ENCODE peak calls at places on chromosomes 6 and 20, in nine cellular contexts. One of them, this sample, is unnamed.

GRCh38 chr6:28401172-28401571 is 1.6 kb upstream of the ZSCAN12 start:
- DNase-seq in activated gamma-delta T cell: no peak
- DNase-seq in right atrium auricular region: no peak
- DNase-seq in HT1080: no peak
- DNase-seq in WTC11: no peak
- DNase-seq in spleen: no peak
- DNase-seq in fibroblast of lung: peak
- DNase-seq in T-helper 17 cell: no peak
- DNase-seq in body of pancreas: no peak
- DNase-seq in this sample: no peak

GRCh38 chr6:147204060-147204785 is at the start of gene STXBP5:
- DNase-seq in fibroblast of lung: peak
- DNase-seq in body of pancreas: peak
- DNase-seq in right atrium auricular region: no peak
- DNase-seq in spleen: peak
- DNase-seq in T-helper 17 cell: peak
- DNase-seq in HT1080: peak
- DNase-seq in WTC11: peak
- DNase-seq in activated gamma-delta T cell: peak
- DNase-seq in this sample: peak

GRCh38 chr20:20207872-20208271 is 155.5 kb downstream of the CFAP61 start:
- DNase-seq in WTC11: no peak
- DNase-seq in HT1080: no peak
- DNase-seq in fibroblast of lung: no peak
- DNase-seq in right atrium auricular region: no peak
- DNase-seq in activated gamma-delta T cell: no peak
- DNase-seq in T-helper 17 cell: no peak
- DNase-seq in spleen: no peak
- DNase-seq in body of pancreas: no peak
- DNase-seq in this sample: no peak

GRCh38 chr6:22053385-22053997 is 243.3 kb downstream of the PRL start:
- DNase-seq in spleen: no peak
- DNase-seq in fibroblast of lung: no peak
- DNase-seq in right atrium auricular region: no peak
- DNase-seq in activated gamma-delta T cell: no peak
- DNase-seq in HT1080: no peak
- DNase-seq in T-helper 17 cell: no peak
- DNase-seq in WTC11: no peak
- DNase-seq in body of pancreas: no peak
- DNase-seq in this sample: no peak

GRCh38 chr20:4869290-4870193 is 131.8 kb downstream of the SLC23A2 start:
- DNase-seq in WTC11: no peak
- DNase-seq in fibroblast of lung: peak
- DNase-seq in activated gamma-delta T cell: no peak
- DNase-seq in right atrium auricular region: no peak
- DNase-seq in spleen: no peak
- DNase-seq in HT1080: no peak
- DNase-seq in T-helper 17 cell: no peak
- DNase-seq in body of pancreas: no peak
- DNase-seq in this sample: no peak

GRCh38 chr20:51318058-51318960 is 224.2 kb downstream of the NFATC2 start:
- DNase-seq in T-helper 17 cell: peak
- DNase-seq in body of pancreas: peak
- DNase-seq in activated gamma-delta T cell: no peak
- DNase-seq in right atrium auricular region: no peak
- DNase-seq in spleen: no peak
- DNase-seq in WTC11: peak
- DNase-seq in fibroblast of lung: no peak
- DNase-seq in HT1080: no peak
- DNase-seq in this sample: no peak

GRCh38 chr6:27091661-27092315 is 155.7 kb upstream of the PRSS16 start:
- DNase-seq in T-helper 17 cell: no peak
- DNase-seq in body of pancreas: no peak
- DNase-seq in fibroblast of lung: peak
- DNase-seq in right atrium auricular region: no peak
- DNase-seq in WTC11: peak
- DNase-seq in HT1080: peak
- DNase-seq in spleen: no peak
- DNase-seq in activated gamma-delta T cell: no peak
- DNase-seq in this sample: peak

GRCh38 chr20:57094171-57094891 is 172.1 kb downstream of the BMP7 start:
- DNase-seq in T-helper 17 cell: no peak
- DNase-seq in fibroblast of lung: no peak
- DNase-seq in activated gamma-delta T cell: no peak
- DNase-seq in WTC11: no peak
- DNase-seq in body of pancreas: no peak
- DNase-seq in HT1080: no peak
- DNase-seq in right atrium auricular region: no peak
- DNase-seq in spleen: peak
- DNase-seq in this sample: no peak

GRCh38 chr6:37077459-37078296 is 72.2 kb downstream of the FGD2 start:
- DNase-seq in spleen: no peak
- DNase-seq in body of pancreas: peak
- DNase-seq in HT1080: no peak
- DNase-seq in right atrium auricular region: peak
- DNase-seq in WTC11: peak
- DNase-seq in activated gamma-delta T cell: no peak
- DNase-seq in fibroblast of lung: peak
- DNase-seq in T-helper 17 cell: no peak
- DNase-seq in this sample: peak

GRCh38 chr6:39453236-39453635 is 130.7 kb upstream of the KCNK16 start:
- DNase-seq in activated gamma-delta T cell: no peak
- DNase-seq in spleen: no peak
- DNase-seq in WTC11: no peak
- DNase-seq in body of pancreas: no peak
- DNase-seq in right atrium auricular region: no peak
- DNase-seq in fibroblast of lung: no peak
- DNase-seq in T-helper 17 cell: no peak
- DNase-seq in HT1080: no peak
- DNase-seq in this sample: no peak

GRCh38 chr6:111804627-111805235 is 68.5 kb downstream of the FYN start:
- DNase-seq in spleen: no peak
- DNase-seq in HT1080: peak
- DNase-seq in body of pancreas: no peak
- DNase-seq in right atrium auricular region: no peak
- DNase-seq in activated gamma-delta T cell: no peak
- DNase-seq in fibroblast of lung: peak
- DNase-seq in WTC11: no peak
- DNase-seq in T-helper 17 cell: peak
- DNase-seq in this sample: peak

GRCh38 chr20:23749746-23750145 is 989 bp downstream of the CST1 start:
- DNase-seq in spleen: no peak
- DNase-seq in right atrium auricular region: no peak
- DNase-seq in WTC11: no peak
- DNase-seq in body of pancreas: no peak
- DNase-seq in HT1080: no peak
- DNase-seq in fibroblast of lung: no peak
- DNase-seq in T-helper 17 cell: no peak
- DNase-seq in activated gamma-delta T cell: no peak
- DNase-seq in this sample: no peak

GRCh38 chr20:61424011-61424627 is 172.1 kb downstream of the CDH4 start:
- DNase-seq in T-helper 17 cell: no peak
- DNase-seq in right atrium auricular region: no peak
- DNase-seq in WTC11: no peak
- DNase-seq in activated gamma-delta T cell: no peak
- DNase-seq in body of pancreas: no peak
- DNase-seq in HT1080: no peak
- DNase-seq in spleen: no peak
- DNase-seq in fibroblast of lung: no peak
- DNase-seq in this sample: no peak

GRCh38 chr6:131894735-131895424 is 56.3 kb downstream of the CCN2 start:
- DNase-seq in HT1080: no peak
- DNase-seq in body of pancreas: no peak
- DNase-seq in T-helper 17 cell: no peak
- DNase-seq in spleen: no peak
- DNase-seq in activated gamma-delta T cell: no peak
- DNase-seq in WTC11: no peak
- DNase-seq in right atrium auricular region: no peak
- DNase-seq in fibroblast of lung: peak
- DNase-seq in this sample: no peak

GRCh38 chr20:9514461-9515210 is at the start of gene LAMP5:
- DNase-seq in activated gamma-delta T cell: no peak
- DNase-seq in right atrium auricular region: no peak
- DNase-seq in HT1080: no peak
- DNase-seq in T-helper 17 cell: no peak
- DNase-seq in spleen: no peak
- DNase-seq in fibroblast of lung: peak
- DNase-seq in body of pancreas: peak
- DNase-seq in WTC11: peak
- DNase-seq in this sample: no peak

GRCh38 chr6:164227952-164228522 is 813.5 kb downstream of the QKI start:
- DNase-seq in T-helper 17 cell: no peak
- DNase-seq in WTC11: peak
- DNase-seq in fibroblast of lung: no peak
- DNase-seq in right atrium auricular region: no peak
- DNase-seq in body of pancreas: peak
- DNase-seq in spleen: no peak
- DNase-seq in activated gamma-delta T cell: no peak
- DNase-seq in HT1080: peak
- DNase-seq in this sample: no peak

GRCh38 chr20:10596726-10597125 is 77.1 kb downstream of the JAG1 start:
- DNase-seq in HT1080: peak
- DNase-seq in right atrium auricular region: no peak
- DNase-seq in spleen: no peak
- DNase-seq in body of pancreas: no peak
- DNase-seq in fibroblast of lung: peak
- DNase-seq in WTC11: no peak
- DNase-seq in activated gamma-delta T cell: no peak
- DNase-seq in T-helper 17 cell: no peak
- DNase-seq in this sample: peak

GRCh38 chr6:69792292-69792691 is 4.5 kb downstream of the LMBRD1 start:
- DNase-seq in HT1080: no peak
- DNase-seq in T-helper 17 cell: no peak
- DNase-seq in fibroblast of lung: no peak
- DNase-seq in spleen: no peak
- DNase-seq in activated gamma-delta T cell: no peak
- DNase-seq in body of pancreas: no peak
- DNase-seq in right atrium auricular region: no peak
- DNase-seq in WTC11: no peak
- DNase-seq in this sample: no peak

GRCh38 chr6:157133856-157134255 is 189.5 kb downstream of the TMEM242 start:
- DNase-seq in body of pancreas: no peak
- DNase-seq in WTC11: no peak
- DNase-seq in T-helper 17 cell: no peak
- DNase-seq in right atrium auricular region: no peak
- DNase-seq in fibroblast of lung: no peak
- DNase-seq in spleen: no peak
- DNase-seq in activated gamma-delta T cell: no peak
- DNase-seq in HT1080: no peak
- DNase-seq in this sample: no peak

GRCh38 chr6:148635070-148635743 is 111.6 kb upstream of the UST start:
- DNase-seq in WTC11: no peak
- DNase-seq in T-helper 17 cell: no peak
- DNase-seq in body of pancreas: no peak
- DNase-seq in right atrium auricular region: no peak
- DNase-seq in spleen: no peak
- DNase-seq in HT1080: peak
- DNase-seq in fibroblast of lung: no peak
- DNase-seq in activated gamma-delta T cell: no peak
- DNase-seq in this sample: no peak

GRCh38 chr20:10661261-10661660 is 12.5 kb downstream of the JAG1 start:
- DNase-seq in spleen: no peak
- DNase-seq in right atrium auricular region: peak
- DNase-seq in WTC11: no peak
- DNase-seq in body of pancreas: no peak
- DNase-seq in HT1080: no peak
- DNase-seq in T-helper 17 cell: no peak
- DNase-seq in fibroblast of lung: no peak
- DNase-seq in activated gamma-delta T cell: no peak
- DNase-seq in this sample: no peak

GRCh38 chr20:60586417-60587105 is 628.3 kb downstream of the CDH26 start:
- DNase-seq in HT1080: no peak
- DNase-seq in spleen: peak
- DNase-seq in fibroblast of lung: no peak
- DNase-seq in WTC11: no peak
- DNase-seq in activated gamma-delta T cell: no peak
- DNase-seq in right atrium auricular region: no peak
- DNase-seq in body of pancreas: no peak
- DNase-seq in T-helper 17 cell: no peak
- DNase-seq in this sample: no peak

GRCh38 chr6:90083891-90084290 is 189.6 kb downstream of the GJA10 start:
- DNase-seq in fibroblast of lung: no peak
- DNase-seq in body of pancreas: no peak
- DNase-seq in spleen: peak
- DNase-seq in activated gamma-delta T cell: no peak
- DNase-seq in T-helper 17 cell: no peak
- DNase-seq in HT1080: no peak
- DNase-seq in WTC11: no peak
- DNase-seq in right atrium auricular region: no peak
- DNase-seq in this sample: no peak

GRCh38 chr6:81849248-81849647 is 96.8 kb upstream of the TENT5A start:
- DNase-seq in activated gamma-delta T cell: no peak
- DNase-seq in WTC11: no peak
- DNase-seq in right atrium auricular region: no peak
- DNase-seq in HT1080: no peak
- DNase-seq in fibroblast of lung: no peak
- DNase-seq in spleen: peak
- DNase-seq in body of pancreas: no peak
- DNase-seq in T-helper 17 cell: no peak
- DNase-seq in this sample: no peak

GRCh38 chr20:272718-273117 is 15.2 kb downstream of the DEFB132 start:
- DNase-seq in body of pancreas: no peak
- DNase-seq in right atrium auricular region: peak
- DNase-seq in spleen: no peak
- DNase-seq in T-helper 17 cell: no peak
- DNase-seq in HT1080: no peak
- DNase-seq in activated gamma-delta T cell: no peak
- DNase-seq in WTC11: no peak
- DNase-seq in fibroblast of lung: peak
- DNase-seq in this sample: no peak

GRCh38 chr6:159693894-159694545 is 979 bp upstream of the SOD2 start:
- DNase-seq in spleen: no peak
- DNase-seq in fibroblast of lung: no peak
- DNase-seq in right atrium auricular region: no peak
- DNase-seq in HT1080: peak
- DNase-seq in T-helper 17 cell: peak
- DNase-seq in body of pancreas: peak
- DNase-seq in activated gamma-delta T cell: no peak
- DNase-seq in WTC11: no peak
- DNase-seq in this sample: no peak

GRCh38 chr20:483791-484644 is 21.7 kb upstream of the TBC1D20 start:
- DNase-seq in spleen: no peak
- DNase-seq in activated gamma-delta T cell: no peak
- DNase-seq in HT1080: no peak
- DNase-seq in right atrium auricular region: no peak
- DNase-seq in WTC11: no peak
- DNase-seq in body of pancreas: peak
- DNase-seq in T-helper 17 cell: no peak
- DNase-seq in fibroblast of lung: no peak
- DNase-seq in this sample: no peak

GRCh38 chr6:41546866-41547798 is 951 bp downstream of the FOXP4 start:
- DNase-seq in spleen: peak
- DNase-seq in activated gamma-delta T cell: no peak
- DNase-seq in fibroblast of lung: peak
- DNase-seq in HT1080: no peak
- DNase-seq in body of pancreas: peak
- DNase-seq in right atrium auricular region: no peak
- DNase-seq in WTC11: no peak
- DNase-seq in T-helper 17 cell: no peak
- DNase-seq in this sample: peak

GRCh38 chr6:161257778-161258457 is 15.9 kb downstream of the AGPAT4 start:
- DNase-seq in body of pancreas: no peak
- DNase-seq in activated gamma-delta T cell: no peak
- DNase-seq in spleen: no peak
- DNase-seq in WTC11: no peak
- DNase-seq in HT1080: peak
- DNase-seq in fibroblast of lung: peak
- DNase-seq in right atrium auricular region: peak
- DNase-seq in T-helper 17 cell: no peak
- DNase-seq in this sample: peak

GRCh38 chr6:7973603-7974002 is 63.0 kb upstream of the TXNDC5 start:
- DNase-seq in spleen: no peak
- DNase-seq in body of pancreas: no peak
- DNase-seq in HT1080: no peak
- DNase-seq in fibroblast of lung: no peak
- DNase-seq in activated gamma-delta T cell: no peak
- DNase-seq in T-helper 17 cell: no peak
- DNase-seq in right atrium auricular region: no peak
- DNase-seq in WTC11: no peak
- DNase-seq in this sample: no peak

GRCh38 chr6:24922174-24922573 is 13.6 kb downstream of the RIPOR2 start:
- DNase-seq in T-helper 17 cell: no peak
- DNase-seq in WTC11: no peak
- DNase-seq in body of pancreas: no peak
- DNase-seq in activated gamma-delta T cell: no peak
- DNase-seq in HT1080: no peak
- DNase-seq in right atrium auricular region: no peak
- DNase-seq in spleen: no peak
- DNase-seq in fibroblast of lung: no peak
- DNase-seq in this sample: no peak

This sample was measured in AG08395.